ENCODE peak calls at places on chromosomes 3 and 15, in ten cellular contexts. M, V, N, A, C, X, H, D, Z and O are unnamed samples.

GRCh38 chr3:71160800-71161546 is 422.6 kb downstream of the FOXP1 start:
- DNase-seq in D (no peak), Z (no peak), N (no peak), M (peak; percentile 71), A (no peak), V (peak; percentile 94), H (no peak), C (no peak), X (peak; percentile 54), O (no peak)

GRCh38 chr15:73939138-73939537 is 12.9 kb downstream of the LOXL1 start:
- DNase-seq in C (no peak), X (no peak), Z (no peak), H (no peak), N (peak; percentile 43), M (no peak), D (no peak), A (peak; percentile 39), V (no peak), O (no peak)

GRCh38 chr3:97662808-97663207 is 101.8 kb upstream of the ARL6 start:
- DNase-seq in N (no peak), M (no peak), C (no peak), D (no peak), V (no peak), H (no peak), Z (no peak), A (no peak), X (no peak), O (no peak)

GRCh38 chr3:13821156-13821555 is 58.7 kb downstream of the WNT7A start:
- DNase-seq in V (no peak), D (no peak), C (no peak), A (no peak), M (no peak), X (no peak), H (no peak), Z (no peak), N (no peak), O (no peak)

GRCh38 chr3:119555309-119555735 is 4.1 kb downstream of the CD80 start:
- DNase-seq in D (no peak), X (no peak), Z (no peak), C (no peak), M (no peak), N (no peak), V (no peak), A (no peak), H (no peak), O (no peak)

GRCh38 chr15:39657714-39658113 is 76.8 kb downstream of the THBS1 start:
- DNase-seq in Z (no peak), V (no peak), C (no peak), A (no peak), H (no peak), X (peak; percentile 56), N (no peak), D (peak; percentile 52), M (peak; percentile 20), O (no peak)

GRCh38 chr15:40999190-40999589 is 45.9 kb downstream of the CHAC1 start:
- DNase-seq in V (no peak), C (peak; percentile 59), M (peak; percentile 81), H (no peak), N (no peak), X (no peak), A (no peak), D (peak; percentile 93), Z (no peak), O (no peak)

GRCh38 chr15:92104069-92104468 is 250.6 kb downstream of the SLCO3A1 start:
- DNase-seq in Z (no peak), M (no peak), H (no peak), C (no peak), D (no peak), X (no peak), V (no peak), N (no peak), A (no peak), O (no peak)

GRCh38 chr3:15356186-15356585 is 23.8 kb upstream of the SH3BP5 start:
- DNase-seq in V (no peak), M (no peak), D (peak; percentile 35), N (no peak), C (no peak), Z (no peak), X (peak; percentile 13), H (no peak), A (no peak), O (no peak)

GRCh38 chr3:126270145-126270811 is 86.9 kb downstream of the KLF15 start:
- DNase-seq in H (no peak), N (peak; percentile 81), A (peak; percentile 82), X (no peak), Z (no peak), C (no peak), D (no peak), V (no peak), M (no peak), O (no peak)

GRCh38 chr3:99965077-99965476 is 147.4 kb downstream of the CMSS1 start:
- DNase-seq in M (no peak), V (no peak), X (no peak), C (no peak), A (no peak), H (no peak), Z (no peak), D (peak; percentile 5), N (no peak), O (no peak)

GRCh38 chr3:117706037-117706436 is 996.5 kb downstream of the TUSC7 start:
- DNase-seq in N (no peak), M (peak; percentile 92), V (no peak), A (no peak), Z (no peak), H (no peak), C (peak; percentile 57), D (peak; percentile 93), X (peak; percentile 4), O (no peak)

GRCh38 chr3:186361246-186361611 is 805 bp downstream of the DGKG start:
- DNase-seq in C (no peak), D (no peak), V (no peak), H (no peak), A (no peak), N (no peak), Z (no peak), M (no peak), X (no peak), O (no peak)

GRCh38 chr3:120855665-120856437 is 52.2 kb upstream of the STXBP5L start:
- DNase-seq in X (peak; percentile 2), M (peak; percentile 34), D (peak; percentile 92), C (peak; percentile 68), Z (no peak), N (no peak), H (no peak), V (no peak), A (peak; percentile 57), O (no peak)

GRCh38 chr3:195891431-195892104 is 16.8 kb downstream of the TNK2 start:
- DNase-seq in N (no peak), Z (no peak), D (no peak), M (no peak), A (peak; percentile 25), X (no peak), V (no peak), H (no peak), C (no peak), O (no peak)

GRCh38 chr15:67836477-67836876 is 3.4 kb downstream of the RNU6-1 start:
- DNase-seq in H (no peak), X (no peak), D (peak; percentile 8), V (no peak), N (peak; percentile 71), A (no peak), M (no peak), Z (peak; percentile 59), C (no peak), O (no peak)

GRCh38 chr15:45827275-45827674 is 192.4 kb downstream of the SQOR start:
- DNase-seq in A (no peak), N (no peak), H (no peak), Z (no peak), C (no peak), V (no peak), M (no peak), X (no peak), D (no peak), O (no peak)

GRCh38 chr3:155676252-155676981 is 68.5 kb downstream of the PLCH1 start:
- DNase-seq in N (no peak), M (no peak), V (peak; percentile 25), A (no peak), H (no peak), Z (no peak), X (peak; percentile 51), D (peak; percentile 63), C (no peak), O (no peak)

GRCh38 chr3:50340404-50341329 is at the start of gene RASSF1:
- DNase-seq in D (peak; percentile 48), X (no peak), H (peak; percentile 70), Z (peak; percentile 70), A (peak; percentile 90), V (no peak), C (no peak), N (peak; percentile 91), M (no peak), O (peak; percentile 73)

GRCh38 chr15:44710236-44711088 is 661 bp downstream of the PATL2 start:
- DNase-seq in D (no peak), H (peak; percentile 56), A (no peak), X (peak; percentile 45), N (no peak), M (no peak), Z (no peak), C (no peak), V (no peak), O (no peak)
- TF ChIP-seq CTCF in D (peak; percentile 63), H (peak; percentile 43), A (no peak), X (peak; percentile 60), N (peak; percentile 30), M (peak; percentile 51), Z (peak; percentile 52), C (peak; percentile 43), V (peak; percentile 58), O (peak; percentile 51)

GRCh38 chr3:87900061-87900460 is 158.7 kb downstream of the CGGBP1 start:
- DNase-seq in D (no peak), V (no peak), M (no peak), H (no peak), Z (no peak), N (no peak), X (no peak), C (no peak), A (no peak), O (no peak)
- TF ChIP-seq CTCF in D (peak; percentile 45), V (peak; percentile 38), M (no peak), H (no peak), Z (no peak), N (no peak), X (peak; percentile 14), C (no peak), A (peak; percentile 34), O (no peak)

GRCh38 chr3:57221883-57222282 is 5.6 kb upstream of the APPL1 start:
- DNase-seq in A (no peak), H (no peak), X (no peak), Z (no peak), M (no peak), C (no peak), V (no peak), N (no peak), D (peak; percentile 33), O (no peak)
- TF ChIP-seq CTCF in A (peak; percentile 49), H (no peak), X (peak; percentile 24), Z (no peak), M (peak; percentile 38), C (peak; percentile 36), V (peak; percentile 54), N (peak; percentile 28), D (peak; percentile 59), O (no peak)

DNA sequence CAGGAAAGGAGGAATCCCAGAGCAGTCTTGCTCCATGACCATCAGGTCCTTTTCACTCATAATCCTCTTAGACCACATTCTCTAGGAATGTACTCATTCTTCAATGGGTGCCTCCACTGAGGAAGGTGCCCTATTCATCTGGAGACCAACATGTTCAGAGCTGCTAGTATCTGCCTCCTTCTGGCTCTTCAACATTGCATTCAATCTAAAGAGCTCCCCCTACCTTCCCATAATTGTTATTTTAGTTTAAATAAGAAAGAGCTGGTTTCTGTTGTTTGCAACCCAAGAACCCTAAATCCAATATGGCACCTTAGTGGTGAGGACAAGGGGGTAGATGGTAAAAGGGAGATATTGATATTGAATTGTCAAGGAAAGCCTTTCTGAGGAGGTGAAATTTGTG is 67.6 kb downstream of the SCN11A start:
- DNase-seq in A (no peak), Z (no peak), X (no peak), V (no peak), N (no peak), M (no peak), C (no peak), D (no peak), H (no peak), O (no peak)
- TF ChIP-seq CTCF in A (no peak), Z (no peak), X (no peak), V (peak; percentile 13), N (no peak), M (no peak), C (no peak), D (peak; percentile 51), H (no peak), O (no peak)